ENCODE peak calls at places on chromosome 5, in five cellular contexts. V, G, A, R and B are unnamed samples.

GRCh38 chr5:143551765-143552164 is 148.3 kb upstream of the NR3C1 start:
- DNase-seq in G (no peak), V (no peak), R (no peak), A (no peak), B (no peak)

GRCh38 chr5:6713274-6714181 is at the start of gene TENT4A:
- DNase-seq in R (no peak), A (peak; percentile 78), V (peak; percentile 88), G (peak; percentile 99), B (peak; percentile 98)

GRCh38 chr5:149383399-149383798 is 4.3 kb upstream of the IL17B start:
- DNase-seq in V (no peak), R (no peak), G (no peak), A (no peak), B (no peak)

GRCh38 chr5:133930061-133930823 is 38.2 kb downstream of the C5orf15 start:
- DNase-seq in A (no peak), R (no peak), G (no peak), V (no peak), B (peak; percentile 70)

GRCh38 chr5:118557103-118557805 is 431.1 kb downstream of the DTWD2 start:
- DNase-seq in V (no peak), G (no peak), A (no peak), R (no peak), B (no peak)

GRCh38 chr5:132871885-132872284 is 1.6 kb upstream of the LEAP2 start:
- DNase-seq in G (no peak), V (no peak), R (no peak), A (no peak), B (no peak)

GRCh38 chr5:179154991-179155955 is 95.1 kb downstream of the ZNF354C start:
- DNase-seq in R (no peak), A (no peak), V (no peak), G (no peak), B (no peak)

GRCh38 chr5:51382759-51383493 is at the start of gene ISL1:
- DNase-seq in V (peak; percentile 85), A (peak; percentile 67), G (peak; percentile 81), R (peak; percentile 77), B (no peak)

GRCh38 chr5:145589063-145589462 is 246.1 kb downstream of the PRELID2 start:
- DNase-seq in A (no peak), G (no peak), R (no peak), V (no peak), B (no peak)

GRCh38 chr5:142283304-142283703 is 41.5 kb downstream of the SPRY4 start:
- DNase-seq in R (no peak), V (no peak), A (no peak), G (no peak), B (no peak)

GRCh38 chr5:139451878-139452660 is 10.5 kb downstream of the ECSCR start:
- DNase-seq in A (no peak), G (no peak), R (no peak), V (no peak), B (no peak)

GRCh38 chr5:109239501-109239900 is 170.3 kb downstream of the PJA2 start:
- DNase-seq in A (no peak), V (no peak), G (no peak), R (no peak), B (no peak)

GRCh38 chr5:33371660-33372059 is 69.1 kb upstream of the TARS1 start:
- DNase-seq in V (no peak), R (no peak), G (no peak), A (no peak), B (no peak)

GRCh38 chr5:88287846-88288588 is 19.4 kb upstream of the TMEM161B start:
- DNase-seq in A (no peak), V (no peak), G (no peak), R (no peak), B (no peak)

GRCh38 chr5:159133041-159133741 is 33.5 kb upstream of the EBF1 start:
- DNase-seq in A (no peak), R (no peak), V (peak; percentile 85), G (no peak), B (peak; percentile 47)
- TF ChIP-seq CTCF in A (peak; percentile 81), R (peak; percentile 97), V (no peak), G (peak; percentile 37), B (peak; percentile 43)

GRCh38 chr5:75412111-75412990 is 75.3 kb downstream of the HMGCR start:
- DNase-seq in R (no peak), A (no peak), G (no peak), V (no peak), B (no peak)
- TF ChIP-seq CTCF in R (peak; percentile 55), A (no peak), G (no peak), V (no peak), B (no peak)

GRCh38 chr5:15899481-15899880 is 280.1 kb downstream of the MARCHF11 start:
- DNase-seq in V (no peak), A (no peak), G (no peak), R (no peak), B (no peak)
- TF ChIP-seq CTCF in V (no peak), A (no peak), G (no peak), R (no peak), B (no peak)

DNA sequence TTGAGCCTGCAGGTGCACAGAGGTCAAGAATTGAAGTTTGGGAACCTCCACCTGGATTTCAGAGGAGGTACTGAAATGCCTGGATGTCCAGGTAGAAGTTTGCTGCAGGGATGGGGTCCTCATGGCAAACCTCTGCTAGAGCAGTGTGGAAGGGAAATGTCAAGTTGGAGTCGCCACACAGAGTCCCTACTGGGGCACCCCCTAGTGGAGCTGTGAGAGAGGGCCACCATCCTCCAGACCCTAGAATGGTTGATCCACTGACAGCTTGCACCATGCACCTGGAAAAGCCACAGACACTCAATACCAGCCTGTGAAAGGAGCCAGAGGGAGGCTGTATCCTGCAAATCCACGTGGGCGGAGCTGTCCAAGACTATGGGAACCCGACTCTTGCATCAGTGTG is 78.0 kb downstream of the GABRA1 start:
- DNase-seq in V (no peak), G (no peak), A (no peak), R (no peak), B (no peak)
- TF ChIP-seq CTCF in V (no peak), G (no peak), A (no peak), R (no peak), B (no peak)